ENCODE peak calls at places on chromosomes 7 and 10, in four cellular contexts. W, Q, P and E are unnamed samples.
A peak's percentile ranks its signal among the peaks of the same experiment; 100 is the strongest.

GRCh38 chr10:6052247-6053221 is 9.6 kb downstream of the IL2RA start:
- DNase-seq in Q (peak; percentile 78), W (no peak), P (no peak), E (no peak)

GRCh38 chr7:12091164-12091563 is 119.9 kb upstream of the TMEM106B start:
- DNase-seq in Q (no peak), P (no peak), W (no peak), E (no peak)

GRCh38 chr10:13382759-13383753 is 35.0 kb upstream of the SEPHS1 start:
- DNase-seq in W (no peak), P (no peak), Q (no peak), E (peak; percentile 18)

GRCh38 chr10:101938316-101939272 is 95.0 kb upstream of the KCNIP2 start:
- DNase-seq in P (no peak), Q (no peak), W (peak; percentile 71), E (no peak)

GRCh38 chr7:78141533-78142281 is 343.1 kb downstream of the PHTF2 start:
- DNase-seq in W (peak; percentile 46), Q (no peak), P (no peak), E (peak; percentile 37)

GRCh38 chr10:42998481-42999384 is 78.1 kb upstream of the RET start:
- DNase-seq in P (no peak), Q (no peak), W (no peak), E (no peak)

GRCh38 chr10:36725581-36726520 is 399.5 kb upstream of the ANKRD30A start:
- DNase-seq in P (peak; percentile 80), Q (no peak), W (peak; percentile 68), E (no peak)

GRCh38 chr7:1151156-1151555 is 8.8 kb downstream of the ZFAND2A start:
- DNase-seq in P (no peak), Q (no peak), W (no peak), E (no peak)

GRCh38 chr10:70804424-70804814 is 11.3 kb upstream of the SGPL1 start:
- DNase-seq in W (no peak), P (no peak), Q (no peak), E (no peak)

GRCh38 chr7:24851791-24852190 is 94.5 kb upstream of the GSDME start:
- DNase-seq in P (no peak), Q (no peak), W (no peak), E (no peak)

GRCh38 chr7:81886211-81886764 is 116.4 kb upstream of the HGF start:
- DNase-seq in P (no peak), W (no peak), Q (no peak), E (no peak)

GRCh38 chr10:5960070-5960972 is 17.0 kb downstream of the IL15RA start:
- DNase-seq in W (no peak), P (no peak), Q (no peak), E (no peak)

GRCh38 chr7:22607180-22607579 is 107.2 kb upstream of the STEAP1B start:
- DNase-seq in P (no peak), W (no peak), Q (no peak), E (no peak)

GRCh38 chr10:23065549-23065948 is 29.8 kb upstream of the MSRB2 start:
- DNase-seq in W (no peak), Q (no peak), P (no peak), E (peak; percentile 53)

GRCh38 chr10:77308084-77308732 is 329.4 kb downstream of the KCNMA1 start:
- DNase-seq in Q (no peak), W (no peak), P (no peak), E (no peak)

GRCh38 chr10:31924833-31925232 is 3.8 kb downstream of the ARHGAP12 start:
- DNase-seq in W (no peak), Q (no peak), P (no peak), E (no peak)

GRCh38 chr7:12475362-12476063 is 71.8 kb upstream of the VWDE start:
- DNase-seq in Q (no peak), P (peak; percentile 74), W (peak; percentile 88), E (no peak)